ENCODE peak calls at places on chromosomes 6 and 20, in ten cellular contexts. N is breast epithelium, Z is H1, H is prostate gland, O is transverse colon, V is suprapubic skin, F is sigmoid colon, L is endothelial cell of umbilical vein, J is GM12878, R is HepG2. K is an unnamed sample.

GRCh38 chr6:99614430-99615161 is 8.0 kb downstream of the PRDM13 start:
- DNase-seq in H (no peak), R (no peak), L (no peak), N (no peak), O (peak), Z (no peak), F (no peak), V (no peak), J (no peak), K (peak)

GRCh38 chr20:11810316-11811130 is 107.2 kb upstream of the BTBD3 start:
- DNase-seq in H (no peak), R (no peak), V (no peak), O (no peak), Z (no peak), F (no peak), N (no peak), J (no peak), L (no peak), K (no peak)

GRCh38 chr20:24309596-24309995 is 159.8 kb upstream of the SYNDIG1 start:
- DNase-seq in R (no peak), V (no peak), F (no peak), L (no peak), H (no peak), O (no peak), N (no peak), Z (no peak), J (no peak), K (no peak)

GRCh38 chr6:6998194-6998569 is 109.6 kb upstream of the RREB1 start:
- DNase-seq in R (no peak), N (no peak), F (no peak), L (no peak), J (no peak), H (no peak), V (no peak), Z (no peak), O (no peak), K (peak)

GRCh38 chr6:10507298-10507697 is 13.9 kb upstream of the GCNT2 start:
- DNase-seq in R (no peak), L (no peak), F (no peak), J (no peak), O (no peak), H (no peak), N (no peak), Z (no peak), V (no peak), K (no peak)

GRCh38 chr6:75750925-75751324 is 1.9 kb downstream of the MYO6 start:
- DNase-seq in Z (no peak), N (no peak), V (no peak), J (no peak), L (no peak), F (no peak), R (no peak), H (no peak), O (no peak), K (no peak)

GRCh38 chr6:168609026-168609685 is 168.2 kb downstream of the SMOC2 start:
- DNase-seq in F (peak), R (no peak), O (no peak), N (no peak), Z (peak), V (no peak), J (no peak), L (no peak), H (peak), K (no peak)

GRCh38 chr6:56499121-56499520 is 143.6 kb downstream of the DST start:
- DNase-seq in H (no peak), R (no peak), L (no peak), F (no peak), J (no peak), O (no peak), Z (no peak), V (no peak), N (no peak), K (no peak)

GRCh38 chr6:133504761-133505160 is 263.6 kb downstream of the EYA4 start:
- DNase-seq in H (no peak), R (no peak), L (no peak), V (no peak), F (no peak), N (no peak), J (no peak), O (no peak), Z (no peak), K (no peak)

GRCh38 chr6:127053032-127053908 is 65.2 kb upstream of the RSPO3 start:
- DNase-seq in J (no peak), V (no peak), L (peak), R (no peak), Z (no peak), N (no peak), H (no peak), F (no peak), O (no peak), K (no peak)

GRCh38 chr6:9002833-9003232 is 567.5 kb upstream of the SLC35B3 start:
- DNase-seq in V (no peak), J (no peak), L (no peak), Z (no peak), H (no peak), R (no peak), O (no peak), N (no peak), F (no peak), K (no peak)

GRCh38 chr6:89840538-89840937 is 10.9 kb downstream of the CASP8AP2 start:
- DNase-seq in Z (no peak), R (no peak), V (no peak), J (no peak), H (no peak), N (no peak), O (no peak), F (no peak), L (peak), K (no peak)

GRCh38 chr20:13029687-13030510 is 21.1 kb downstream of the SPTLC3 start:
- DNase-seq in L (peak), R (peak), J (no peak), V (peak), F (no peak), N (no peak), O (peak), Z (no peak), H (peak), K (no peak)

GRCh38 chr6:149128489-149129145 is 188.9 kb upstream of the TAB2 start:
- DNase-seq in R (no peak), Z (no peak), J (no peak), L (peak), O (no peak), F (no peak), V (no peak), H (no peak), N (no peak), K (no peak)

GRCh38 chr6:30690403-30691207 is at the start of gene NRM:
- DNase-seq in R (peak), F (peak), Z (peak), O (peak), N (peak), H (peak), J (no peak), L (peak), V (peak), K (peak)

GRCh38 chr6:32664827-32665362 is 1.6 kb downstream of the HLA-DQB1 start:
- DNase-seq in N (no peak), J (no peak), L (no peak), V (peak), O (peak), F (peak), R (no peak), H (no peak), Z (no peak), K (no peak)

GRCh38 chr6:21826460-21826859 is 232.9 kb downstream of the SOX4 start:
- DNase-seq in Z (no peak), O (no peak), R (no peak), L (no peak), H (no peak), V (no peak), J (no peak), N (no peak), F (no peak), K (no peak)

GRCh38 chr20:35174458-35175216 is 2.8 kb downstream of the PROCR start:
- DNase-seq in L (peak), J (no peak), Z (peak), R (peak), N (no peak), V (no peak), O (peak), F (no peak), H (no peak), K (peak)

GRCh38 chr6:11822346-11822745 is 43.7 kb upstream of the ADTRP start:
- DNase-seq in V (no peak), H (no peak), Z (no peak), L (no peak), F (no peak), R (no peak), N (no peak), J (no peak), O (no peak), K (no peak)

GRCh38 chr20:653110-653589 is at the start of gene SRXN1:
- DNase-seq in O (peak), H (peak), J (peak), N (peak), F (peak), Z (peak), R (peak), V (peak), L (peak), K (peak)

GRCh38 chr20:651713-652610 is 1.0 kb downstream of the SRXN1 start:
- DNase-seq in H (no peak), V (no peak), Z (no peak), N (no peak), L (no peak), R (no peak), O (peak), F (no peak), J (no peak), K (no peak)

GRCh38 chr20:652611-653109 is 340 bp downstream of the SRXN1 start:
- DNase-seq in L (peak), J (no peak), R (no peak), O (peak), N (no peak), F (peak), V (no peak), H (no peak), Z (no peak), K (peak)

GRCh38 chr20:654427-654770 is 1.4 kb upstream of the SRXN1 start:
- DNase-seq in L (no peak), F (no peak), Z (no peak), H (no peak), J (no peak), R (no peak), N (no peak), V (no peak), O (no peak), K (no peak)

GRCh38 chr20:653590-654426 is 808 bp upstream of the SRXN1 start:
- DNase-seq in N (no peak), R (peak), Z (no peak), V (no peak), J (no peak), O (peak), F (no peak), H (no peak), L (no peak), K (no peak)
- TF ChIP-seq POLR2A in N (no peak), R (peak), Z (no peak), V (no peak), J (no peak), O (no peak), F (no peak), H (no peak), L (no peak), K (no peak)

DNA sequence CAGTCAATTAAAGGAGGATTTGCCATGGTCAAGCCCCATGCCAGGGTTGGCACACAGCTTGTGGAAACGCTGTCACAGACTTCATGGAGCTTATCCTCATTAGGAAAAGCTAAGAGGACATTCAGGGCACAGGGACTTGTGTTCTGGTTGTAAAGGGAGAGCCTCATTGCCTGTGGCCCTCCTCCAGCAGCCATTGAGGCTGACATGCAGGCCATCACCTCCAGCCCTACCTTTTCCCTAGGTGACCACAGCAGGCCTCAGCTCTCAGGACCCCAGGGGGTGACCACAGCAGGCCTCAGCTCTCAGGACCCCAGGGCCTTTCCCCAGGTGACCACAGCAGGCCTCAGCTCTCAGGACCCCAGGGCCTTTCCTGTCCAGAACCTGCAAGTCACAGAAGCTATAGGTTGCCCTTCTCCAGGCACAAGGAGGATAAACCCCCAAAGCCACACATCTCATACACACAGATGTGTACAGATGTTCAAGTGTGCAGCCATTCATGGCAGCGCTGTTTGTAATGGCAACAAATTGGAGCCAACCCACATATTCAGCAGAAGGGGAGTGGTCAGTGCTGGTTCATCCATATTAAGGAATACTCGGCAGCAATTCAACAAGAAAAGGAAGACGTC is 26.1 kb downstream of the DUSP22 start:
- DNase-seq in H (no peak), F (peak), N (no peak), O (no peak), J (no peak), R (no peak), L (no peak), V (no peak), Z (no peak), K (peak)
- TF ChIP-seq POLR2AphosphoS5 in H (no peak), F (no peak), N (no peak), O (no peak), J (peak), R (no peak), L (no peak), V (no peak), Z (no peak), K (no peak)

GRCh38 chr20:19566226-19566960 is 191.7 kb upstream of the RIN2 start:
- DNase-seq in L (no peak), R (no peak), V (no peak), N (no peak), J (no peak), Z (no peak), F (no peak), H (no peak), O (no peak), K (no peak)
- TF ChIP-seq POLR2A in L (no peak), R (no peak), V (no peak), N (no peak), J (no peak), Z (no peak), F (no peak), H (no peak), O (no peak), K (no peak)

DNA sequence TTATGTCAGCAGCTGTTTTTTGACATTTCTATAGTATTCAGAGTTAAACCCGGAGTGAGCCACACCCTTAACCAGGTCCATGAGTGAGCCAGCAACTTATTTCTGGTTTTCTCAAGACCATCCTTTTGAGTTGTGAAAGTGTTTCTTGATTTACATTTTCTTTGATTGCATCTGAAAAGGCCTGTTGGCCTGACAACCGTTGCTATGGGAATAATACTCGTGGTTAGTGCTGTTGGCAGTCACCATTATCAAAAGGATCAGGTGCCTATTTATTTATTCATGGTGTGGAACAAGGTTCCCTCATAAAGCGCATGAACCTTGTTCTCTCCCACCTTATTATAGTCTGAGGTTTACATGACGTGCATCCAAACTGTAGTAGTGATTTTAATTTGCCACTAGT is 91.2 kb downstream of the DTD1 start:
- DNase-seq in O (no peak), N (no peak), L (no peak), H (no peak), J (no peak), Z (peak), F (no peak), R (no peak), V (no peak), K (no peak)
- TF ChIP-seq POLR2AphosphoS5 in O (no peak), N (no peak), L (no peak), H (no peak), J (no peak), Z (no peak), F (no peak), R (no peak), V (no peak), K (no peak)

GRCh38 chr6:25995507-25995906 is 32.9 kb downstream of the TRIM38 start:
- DNase-seq in V (no peak), H (no peak), R (no peak), J (no peak), F (no peak), O (no peak), L (no peak), N (no peak), Z (no peak), K (no peak)

GRCh38 chr6:25992413-25993037 is 29.9 kb downstream of the TRIM38 start:
- DNase-seq in R (peak), O (peak), N (peak), F (peak), Z (peak), J (peak), V (peak), L (peak), H (peak), K (peak)

GRCh38 chr6:25993038-25993684 is 30.6 kb downstream of the TRIM38 start:
- DNase-seq in N (no peak), J (no peak), R (no peak), Z (no peak), H (no peak), O (peak), V (no peak), L (no peak), F (no peak), K (no peak)

GRCh38 chr6:25990172-25990873 is 27.7 kb downstream of the TRIM38 start:
- DNase-seq in J (no peak), V (no peak), H (no peak), Z (no peak), F (no peak), O (no peak), R (no peak), L (no peak), N (no peak), K (no peak)

DNA sequence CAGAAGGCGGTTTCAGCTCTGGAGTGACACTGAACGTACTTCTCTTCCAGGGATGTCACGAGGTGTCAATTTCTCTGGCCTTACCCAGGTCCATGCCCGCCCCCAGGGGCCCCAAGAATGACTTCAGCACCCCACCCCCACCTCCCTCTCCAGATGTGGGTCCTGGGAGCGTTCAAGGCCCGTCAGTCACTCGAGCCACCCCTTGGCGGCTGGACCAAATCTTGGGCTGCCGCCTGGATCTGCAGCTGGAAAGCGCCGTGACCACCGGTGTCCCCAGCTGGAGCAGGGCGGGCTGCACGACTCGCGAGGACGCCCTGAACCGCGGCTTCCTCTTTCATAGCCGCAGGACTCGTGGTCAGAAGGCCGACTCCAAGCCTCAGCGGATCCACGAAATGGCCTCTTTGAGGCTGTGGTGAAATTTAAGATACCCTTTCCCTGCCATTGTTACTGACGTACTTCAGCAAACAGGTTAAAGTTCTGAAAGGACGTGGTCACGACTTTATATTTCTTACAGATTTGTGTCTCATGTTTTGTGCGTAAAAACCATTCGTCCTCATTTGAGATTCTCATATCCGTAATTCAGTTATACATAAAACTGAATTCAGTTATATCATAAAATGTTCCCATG is 29.3 kb downstream of the TRIM38 start:
- DNase-seq in O (peak), V (peak), R (peak), L (no peak), H (peak), F (peak), Z (peak), N (peak), J (peak), K (peak)
- TF ChIP-seq POLR2A in O (no peak), V (no peak), R (peak), L (no peak), H (peak), F (no peak), Z (no peak), N (no peak), J (peak), K (no peak)

GRCh38 chr20:49717693-49718092 is 4.0 kb upstream of the B4GALT5 start:
- DNase-seq in R (peak), F (no peak), H (no peak), N (no peak), O (no peak), J (no peak), V (no peak), L (peak), Z (no peak), K (no peak)
- TF ChIP-seq POLR2AphosphoS5 in R (no peak), F (no peak), H (no peak), N (no peak), O (peak), J (no peak), V (no peak), L (no peak), Z (no peak), K (no peak)

DNA sequence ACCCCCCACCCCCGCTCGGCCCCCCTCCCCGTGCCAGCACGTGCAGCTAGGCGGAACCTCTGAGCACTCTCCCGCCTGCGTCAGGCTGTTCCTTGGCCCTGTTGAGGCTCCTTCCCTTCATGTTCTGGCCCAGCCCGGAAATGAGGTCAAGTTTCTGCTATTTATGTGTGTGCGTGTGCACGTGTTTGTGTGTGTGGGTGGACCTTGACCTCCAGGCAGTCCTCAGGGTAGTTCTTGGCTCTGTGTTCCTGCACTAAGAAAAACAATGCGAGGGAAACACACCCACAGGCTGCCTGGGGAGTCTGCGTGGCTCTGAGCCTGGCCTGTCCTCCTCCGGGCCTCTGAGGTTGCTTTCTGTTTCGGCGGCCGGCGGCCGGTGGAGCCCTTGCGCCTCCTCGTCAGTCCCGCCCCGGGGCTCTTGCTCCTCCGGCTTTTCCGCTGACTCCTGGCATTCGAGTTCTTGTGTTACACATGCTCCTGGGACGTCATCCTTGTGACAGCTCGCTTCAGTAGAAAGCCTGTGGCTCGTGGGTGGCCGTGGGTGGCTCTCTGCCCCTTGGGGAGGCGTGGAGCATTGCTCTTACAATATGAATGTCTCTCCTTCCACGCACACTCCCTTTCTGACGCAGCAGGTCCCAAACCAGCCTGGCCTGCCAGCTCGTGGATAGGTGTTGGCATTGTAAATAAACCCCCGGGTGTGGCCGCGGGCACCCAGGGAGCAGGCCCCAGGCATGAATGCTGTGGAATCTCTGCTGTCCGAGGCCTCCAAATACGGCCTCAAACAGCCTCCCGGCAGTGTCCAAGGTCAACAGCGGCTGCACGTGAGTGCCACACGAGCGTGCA is 10.0 kb downstream of the SLCO4A1 start:
- DNase-seq in L (peak), O (peak), J (peak), N (peak), F (peak), V (peak), Z (peak), R (peak), H (peak), K (peak)
- TF ChIP-seq POLR2A in L (no peak), O (peak), J (peak), N (peak), F (peak), V (no peak), Z (no peak), R (no peak), H (peak), K (peak)

GRCh38 chr6:15521516-15521915 is 141.3 kb downstream of the DTNBP1 start:
- DNase-seq in O (no peak), L (no peak), R (no peak), V (peak), F (peak), J (no peak), Z (no peak), H (no peak), N (no peak), K (no peak)
- TF ChIP-seq POLR2AphosphoS5 in O (no peak), L (no peak), R (no peak), V (no peak), F (no peak), J (no peak), Z (no peak), H (peak), N (no peak), K (no peak)

GRCh38 chr6:43771858-43772570 is 2.0 kb downstream of the VEGFA start:
- DNase-seq in V (no peak), R (peak), N (peak), Z (peak), H (peak), O (peak), L (peak), F (peak), J (no peak), K (peak)

GRCh38 chr6:43768983-43769525 is 957 bp upstream of the VEGFA start:
- DNase-seq in R (no peak), O (no peak), F (peak), H (no peak), J (no peak), L (no peak), N (no peak), V (no peak), Z (no peak), K (peak)

GRCh38 chr6:43769526-43770416 is at the start of gene VEGFA:
- DNase-seq in R (peak), H (peak), J (peak), F (peak), V (peak), Z (peak), L (peak), O (peak), N (peak), K (peak)

GRCh38 chr6:43771210-43771857 is 1.3 kb downstream of the VEGFA start:
- DNase-seq in L (peak), Z (peak), H (peak), O (peak), F (peak), R (peak), J (no peak), N (peak), V (peak), K (peak)

GRCh38 chr6:43770417-43771209 is 602 bp downstream of the VEGFA start:
- DNase-seq in V (no peak), J (no peak), F (peak), H (peak), O (peak), N (peak), Z (peak), L (peak), R (peak), K (peak)
- TF ChIP-seq POLR2A in V (no peak), J (no peak), F (peak), H (peak), O (peak), N (no peak), Z (no peak), L (peak), R (no peak), K (no peak)

K was measured in spleen.